ENCODE peak calls at places on chromosomes 2 and 18, in four cellular contexts. X is HCT116, F is transverse colon, G is IMR-90. V is an unnamed sample.

GRCh38 chr2:179410552-179411356 is 146.1 kb upstream of the SESTD1 start:
- DNase-seq in F (peak), X (peak), G (peak), V (peak)

GRCh38 chr2:116510117-116510671 is 1304.3 kb upstream of the DDX18 start:
- DNase-seq in G (no peak), X (no peak), F (no peak), V (no peak)

GRCh38 chr2:20584637-20585321 is 66.1 kb downstream of the HS1BP3 start:
- DNase-seq in F (peak), G (peak), X (peak), V (peak)

GRCh38 chr2:11160256-11160655 is 5.0 kb downstream of the SLC66A3 start:
- DNase-seq in G (no peak), F (no peak), X (no peak), V (no peak)

GRCh38 chr2:57333221-57333620 is 713.4 kb upstream of the VRK2 start:
- DNase-seq in F (no peak), X (no peak), G (no peak), V (no peak)

GRCh38 chr2:222076978-222077690 is 221.7 kb downstream of the PAX3 start:
- DNase-seq in G (no peak), F (no peak), X (no peak), V (no peak)

GRCh38 chr18:62833494-62833893 is 118.2 kb downstream of the PHLPP1 start:
- DNase-seq in G (no peak), F (no peak), X (no peak), V (no peak)

GRCh38 chr18:61551586-61551985 is 218.4 kb downstream of the CDH20 start:
- DNase-seq in X (peak), F (peak), G (peak), V (no peak)

GRCh38 chr18:56575819-56576663 is 62.4 kb downstream of the TXNL1 start:
- DNase-seq in G (peak), F (no peak), X (peak), V (no peak)

GRCh38 chr18:35376742-35377695 is at the start of gene ZNF396:
- DNase-seq in X (peak), F (peak), G (peak), V (peak)

GRCh38 chr2:75325594-75325993 is 126.3 kb upstream of the TACR1 start:
- DNase-seq in G (no peak), F (no peak), X (no peak), V (no peak)

GRCh38 chr2:23449413-23449812 is 64.4 kb downstream of the KLHL29 start:
- DNase-seq in X (no peak), G (no peak), F (no peak), V (no peak)

GRCh38 chr2:54122939-54123338 is 7.5 kb downstream of the ACYP2 start:
- DNase-seq in G (peak), X (peak), F (no peak), V (peak)

GRCh38 chr2:43265006-43265770 is 38.8 kb upstream of the ZFP36L2 start:
- DNase-seq in X (no peak), G (no peak), F (no peak), V (no peak)

GRCh38 chr2:40101076-40101688 is 322.1 kb upstream of the THUMPD2 start:
- DNase-seq in X (no peak), F (no peak), G (peak), V (no peak)

GRCh38 chr18:22284581-22285230 is 115.3 kb downstream of the GATA6 start:
- DNase-seq in G (no peak), X (no peak), F (no peak), V (no peak)

GRCh38 chr2:175804130-175804529 is 197.9 kb downstream of the LNPK start:
- DNase-seq in X (no peak), G (no peak), F (no peak), V (no peak)

GRCh38 chr2:223735035-223735640 is 102.2 kb downstream of the AP1S3 start:
- DNase-seq in F (no peak), X (no peak), G (peak), V (no peak)

GRCh38 chr2:3078684-3079083 is 298.9 kb downstream of the EIPR1 start:
- DNase-seq in G (no peak), X (no peak), F (no peak), V (no peak)

GRCh38 chr18:3429121-3429520 is 20.9 kb upstream of the TGIF1 start:
- DNase-seq in G (no peak), F (no peak), X (no peak), V (no peak)

GRCh38 chr18:13137041-13137938 is 81.3 kb upstream of the LDLRAD4 start:
- DNase-seq in F (peak), G (no peak), X (no peak), V (no peak)

GRCh38 chr18:33282709-33283333 is 157.7 kb downstream of the CCDC178 start:
- DNase-seq in G (no peak), F (no peak), X (no peak), V (no peak)

GRCh38 chr2:134718956-134719814 is at the start of gene TMEM163:
- DNase-seq in F (no peak), G (no peak), X (no peak), V (no peak)

GRCh38 chr2:172259835-172260234 is 157.1 kb upstream of the DLX2 start:
- DNase-seq in F (no peak), G (no peak), X (no peak), V (no peak)

GRCh38 chr2:15685143-15685542 is 93.5 kb downstream of the DDX1 start:
- DNase-seq in F (no peak), G (no peak), X (no peak), V (no peak)

GRCh38 chr2:6881036-6881435 is 3.5 kb downstream of the RSAD2 start:
- DNase-seq in F (no peak), G (no peak), X (no peak), V (no peak)

GRCh38 chr2:6880200-6880733 is 2.7 kb downstream of the RSAD2 start:
- DNase-seq in X (no peak), G (no peak), F (no peak), V (no peak)

GRCh38 chr2:6879011-6879410 is 1.4 kb downstream of the RSAD2 start:
- DNase-seq in G (no peak), F (no peak), X (no peak), V (no peak)

GRCh38 chr2:6883448-6884122 is 6.0 kb downstream of the RSAD2 start:
- DNase-seq in F (no peak), X (no peak), G (no peak), V (peak)

GRCh38 chr2:6881516-6881915 is 3.9 kb downstream of the RSAD2 start:
- DNase-seq in F (no peak), G (no peak), X (no peak), V (no peak)
- TF ChIP-seq POLR2A in F (no peak), G (no peak), X (no peak), V (no peak)

GRCh38 chr2:119782308-119783027 is 22.7 kb downstream of the PTPN4 start:
- DNase-seq in G (no peak), X (no peak), F (no peak), V (no peak)
- H3K27ac ChIP-seq in G (no peak), X (no peak), F (no peak), V (no peak)

GRCh38 chr2:96205888-96206287 is 2.7 kb downstream of the STARD7 start:
- DNase-seq in F (no peak), G (peak), X (no peak), V (no peak)

GRCh38 chr2:96203130-96204028 is 5.2 kb downstream of the STARD7 start:
- DNase-seq in X (no peak), F (no peak), G (no peak), V (peak)

GRCh38 chr2:96205238-96205637 is 3.4 kb downstream of the STARD7 start:
- DNase-seq in G (no peak), X (no peak), F (no peak), V (peak)

GRCh38 chr2:96207073-96207777 is 1.4 kb downstream of the STARD7 start:
- DNase-seq in F (no peak), X (no peak), G (no peak), V (peak)

GRCh38 chr2:96204836-96205235 is 3.8 kb downstream of the STARD7 start:
- DNase-seq in X (no peak), F (no peak), G (no peak), V (no peak)
- H3K4me3 ChIP-seq in X (no peak), F (no peak), G (no peak), V (peak)

GRCh38 chr2:55923091-55923977 is at the start of gene EFEMP1:
- DNase-seq in F (peak), G (peak), X (no peak), V (peak)
- TF ChIP-seq POLR2A in F (peak), G (peak), X (no peak), V (no peak)

DNA sequence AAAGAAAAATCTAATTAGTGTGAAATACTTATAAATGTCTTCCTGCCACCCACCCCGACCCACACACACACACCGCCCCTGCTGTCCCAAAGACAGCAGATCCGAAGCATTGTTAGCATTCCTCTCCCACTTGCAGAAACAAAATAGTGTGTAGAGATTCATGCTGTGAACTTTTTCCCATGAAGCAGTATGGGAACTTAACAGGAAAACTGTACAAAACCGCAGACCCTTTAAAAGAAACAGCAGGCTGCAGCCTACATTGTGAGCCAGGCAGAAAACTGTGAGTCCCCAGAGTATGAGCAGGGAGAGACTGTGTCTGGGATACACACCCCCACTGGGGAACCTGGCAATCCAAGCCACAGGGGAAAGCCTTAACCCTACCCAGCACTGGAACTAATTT is 298.2 kb upstream of the GULP1 start:
- DNase-seq in X (no peak), G (peak), F (no peak), V (no peak)
- H3K27ac ChIP-seq in X (no peak), G (no peak), F (no peak), V (no peak)

GRCh38 chr2:219443697-219444023 is 9.0 kb downstream of the SPEG start:
- DNase-seq in G (no peak), F (no peak), X (no peak), V (no peak)
- H3K4me3 ChIP-seq in G (no peak), F (no peak), X (no peak), V (no peak)

DNA sequence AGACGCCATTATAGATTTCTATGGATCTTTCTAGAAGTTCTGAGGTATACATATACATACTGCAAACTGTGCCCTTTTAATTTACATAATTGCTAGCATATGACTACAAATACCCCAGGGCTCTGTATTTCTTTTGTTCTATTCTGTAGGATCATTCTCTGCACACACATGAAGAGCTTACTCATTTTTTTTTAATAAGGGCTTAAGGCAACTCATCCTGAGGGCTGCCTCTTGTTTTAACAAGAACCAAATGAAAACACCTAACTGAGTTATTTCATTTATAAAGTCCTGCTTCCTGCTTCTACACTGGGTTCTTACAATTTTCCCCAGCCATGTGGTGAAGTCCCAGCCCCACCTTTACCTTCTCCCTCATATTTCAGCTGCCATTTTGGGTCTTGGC is 390.5 kb downstream of the IRS1 start:
- DNase-seq in X (no peak), G (no peak), F (no peak), V (no peak)
- TF ChIP-seq POLR2A in X (no peak), G (no peak), F (no peak), V (no peak)

GRCh38 chr2:231431606-231432005 is 32.7 kb downstream of the NCL start:
- DNase-seq in G (no peak), F (no peak), X (no peak), V (no peak)

GRCh38 chr2:231433990-231434389 is 30.3 kb downstream of the NCL start:
- DNase-seq in X (no peak), F (no peak), G (no peak), V (no peak)

GRCh38 chr2:231436957-231437356 is 27.3 kb downstream of the NCL start:
- DNase-seq in F (no peak), X (no peak), G (no peak), V (no peak)
- H3K27ac ChIP-seq in F (no peak), X (no peak), G (no peak), V (no peak)

GRCh38 chr2:45776160-45776955 is 124.9 kb downstream of the PRKCE start:
- DNase-seq in F (no peak), G (peak), X (no peak), V (no peak)

GRCh38 chr2:45780541-45781463 is 129.3 kb downstream of the PRKCE start:
- DNase-seq in X (no peak), G (no peak), F (no peak), V (no peak)

GRCh38 chr2:45781464-45781811 is 130.0 kb downstream of the PRKCE start:
- DNase-seq in X (no peak), G (no peak), F (no peak), V (no peak)

GRCh38 chr2:45778720-45779171 is 127.3 kb downstream of the PRKCE start:
- DNase-seq in F (peak), X (peak), G (peak), V (peak)

GRCh38 chr2:45777996-45778719 is 126.7 kb downstream of the PRKCE start:
- DNase-seq in F (no peak), G (no peak), X (no peak), V (no peak)
- H3K4me3 ChIP-seq in F (no peak), G (no peak), X (no peak), V (no peak)

GRCh38 chr2:27409321-27410073 is at the start of gene PPM1G:
- DNase-seq in X (peak), F (peak), G (peak), V (peak)
- TF ChIP-seq POLR2A in X (peak), F (peak), G (peak), V (peak)